ENCODE peak calls at places on chromosomes 4 and X, in five cellular contexts. One of them, this sample, is unnamed.

GRCh38 chr4:7212101-7212674 is 19.9 kb downstream of the SORCS2 start:
- DNase-seq in transverse colon: no peak
- DNase-seq in ovary: no peak
- DNase-seq in astrocyte: no peak
- DNase-seq in RWPE2: no peak
- DNase-seq in this sample: no peak

GRCh38 chr4:177554966-177555574 is 112.8 kb upstream of the AGA start:
- DNase-seq in RWPE2: no peak
- DNase-seq in astrocyte: no peak
- DNase-seq in transverse colon: peak; percentile 16
- DNase-seq in ovary: no peak
- DNase-seq in this sample: no peak

GRCh38 chr4:7823416-7823824 is 116.2 kb downstream of the AFAP1 start:
- DNase-seq in RWPE2: no peak
- DNase-seq in transverse colon: peak; percentile 47
- DNase-seq in ovary: peak; percentile 68
- DNase-seq in astrocyte: no peak
- DNase-seq in this sample: no peak

GRCh38 chr4:81919238-81919637 is 447.5 kb upstream of the RASGEF1B start:
- DNase-seq in ovary: no peak
- DNase-seq in RWPE2: no peak
- DNase-seq in transverse colon: no peak
- DNase-seq in astrocyte: no peak
- DNase-seq in this sample: no peak

GRCh38 chr4:124783847-124784246 is 71.3 kb upstream of the ANKRD50 start:
- DNase-seq in astrocyte: peak; percentile 28
- DNase-seq in transverse colon: no peak
- DNase-seq in ovary: no peak
- DNase-seq in RWPE2: no peak
- DNase-seq in this sample: no peak

GRCh38 chrX:10681167-10681566 is 60.8 kb upstream of the MID1 start:
- DNase-seq in transverse colon: no peak
- DNase-seq in astrocyte: no peak
- DNase-seq in RWPE2: no peak
- DNase-seq in ovary: no peak
- DNase-seq in this sample: no peak

GRCh38 chr4:5735463-5735862 is 24.5 kb downstream of the EVC start:
- DNase-seq in astrocyte: no peak
- DNase-seq in ovary: no peak
- DNase-seq in RWPE2: no peak
- DNase-seq in transverse colon: no peak
- DNase-seq in this sample: no peak

GRCh38 chr4:142984871-142985585 is 138.9 kb upstream of the INPP4B start:
- DNase-seq in RWPE2: no peak
- DNase-seq in ovary: no peak
- DNase-seq in astrocyte: no peak
- DNase-seq in transverse colon: no peak
- DNase-seq in this sample: no peak

GRCh38 chr4:88690355-88690754 is 7.3 kb downstream of the NAP1L5 start:
- DNase-seq in RWPE2: no peak
- DNase-seq in astrocyte: peak; percentile 49
- DNase-seq in ovary: no peak
- DNase-seq in transverse colon: no peak
- DNase-seq in this sample: no peak

GRCh38 chr4:95898226-95898625 is 58.3 kb downstream of the PDHA2 start:
- DNase-seq in RWPE2: no peak
- DNase-seq in astrocyte: no peak
- DNase-seq in transverse colon: no peak
- DNase-seq in ovary: no peak
- DNase-seq in this sample: no peak
- H3K27ac ChIP-seq in RWPE2: no peak overlapping the region
- H3K27ac ChIP-seq in astrocyte: no peak overlapping the region
- H3K27ac ChIP-seq in transverse colon: no peak overlapping the region
- H3K27ac ChIP-seq in ovary: no peak overlapping the region
- H3K27ac ChIP-seq in this sample: no peak overlapping the region

GRCh38 chr4:184849184-184849583 is 23.4 kb upstream of the ACSL1 start:
- DNase-seq in ovary: no peak
- DNase-seq in astrocyte: no peak
- DNase-seq in RWPE2: no peak
- DNase-seq in transverse colon: no peak
- DNase-seq in this sample: no peak
- H3K4me3 ChIP-seq in ovary: no peak overlapping the region
- H3K4me3 ChIP-seq in astrocyte: no peak overlapping the region
- H3K4me3 ChIP-seq in RWPE2: no peak overlapping the region
- H3K4me3 ChIP-seq in transverse colon: no peak overlapping the region
- H3K4me3 ChIP-seq in this sample: no peak overlapping the region

GRCh38 chrX:12984629-12985303 is 9.9 kb downstream of the TMSB4X start:
- DNase-seq in astrocyte: peak; percentile 91
- DNase-seq in RWPE2: peak; percentile 85
- DNase-seq in ovary: no peak
- DNase-seq in transverse colon: peak; percentile 73
- DNase-seq in this sample: no peak

GRCh38 chrX:12979630-12980015 is 4.7 kb downstream of the TMSB4X start:
- DNase-seq in ovary: no peak
- DNase-seq in transverse colon: no peak
- DNase-seq in RWPE2: no peak
- DNase-seq in astrocyte: no peak
- DNase-seq in this sample: no peak

GRCh38 chrX:12979011-12979629 is 4.2 kb downstream of the TMSB4X start:
- DNase-seq in transverse colon: no peak
- DNase-seq in astrocyte: no peak
- DNase-seq in RWPE2: no peak
- DNase-seq in ovary: no peak
- DNase-seq in this sample: no peak

GRCh38 chrX:12985336-12985735 is 10.4 kb downstream of the TMSB4X start:
- DNase-seq in astrocyte: no peak
- DNase-seq in ovary: no peak
- DNase-seq in transverse colon: no peak
- DNase-seq in RWPE2: no peak
- DNase-seq in this sample: no peak

GRCh38 chrX:12981880-12982279 is 7.0 kb downstream of the TMSB4X start:
- DNase-seq in astrocyte: no peak
- DNase-seq in RWPE2: no peak
- DNase-seq in ovary: no peak
- DNase-seq in transverse colon: no peak
- DNase-seq in this sample: no peak
- H3K27me3 ChIP-seq in astrocyte: no peaks in the 10 kb centered on the region
- H3K27me3 ChIP-seq in RWPE2: no peaks in the 10 kb centered on the region
- H3K27me3 ChIP-seq in ovary: no peaks in the 10 kb centered on the region
- H3K27me3 ChIP-seq in transverse colon: no peaks in the 10 kb centered on the region
- H3K27me3 ChIP-seq in this sample: no peaks in the 10 kb centered on the region

GRCh38 chr4:39565925-39566630 is 38.8 kb upstream of the UGDH start:
- DNase-seq in RWPE2: no peak
- DNase-seq in ovary: no peak
- DNase-seq in transverse colon: no peak
- DNase-seq in astrocyte: peak; percentile 94
- DNase-seq in this sample: no peak
- H3K27ac ChIP-seq in RWPE2: peak overlapping the region; percentile 52
- H3K27ac ChIP-seq in ovary: no peak overlapping the region
- H3K27ac ChIP-seq in transverse colon: no peak overlapping the region
- H3K27ac ChIP-seq in astrocyte: peak overlapping the region; percentile 94
- H3K27ac ChIP-seq in this sample: no peak overlapping the region

DNA sequence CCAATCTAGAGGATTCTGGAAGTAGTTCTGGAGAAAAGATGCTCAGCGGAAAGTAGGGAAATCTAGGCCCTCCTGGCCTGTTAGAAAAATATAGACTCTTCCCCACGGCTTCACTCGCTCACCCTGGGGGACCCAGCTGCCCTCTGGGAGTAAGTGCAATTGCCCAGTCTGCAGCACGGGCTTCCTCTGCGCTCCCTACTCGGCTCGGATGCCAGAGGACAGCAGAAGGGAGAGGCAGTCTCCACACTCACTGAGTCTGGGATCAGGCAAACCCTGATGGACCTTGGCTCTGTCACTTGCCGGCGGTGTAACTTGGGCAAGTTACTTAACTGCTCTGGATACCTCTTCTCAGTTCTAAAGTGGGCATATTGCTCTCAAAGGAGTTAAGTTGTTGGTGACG is 2.1 kb downstream of the SHISA3 start:
- DNase-seq in RWPE2: no peak
- DNase-seq in astrocyte: no peak
- DNase-seq in ovary: no peak
- DNase-seq in transverse colon: no peak
- DNase-seq in this sample: no peak
- H3K4me3 ChIP-seq in RWPE2: no peak overlapping the region
- H3K4me3 ChIP-seq in astrocyte: no peak overlapping the region
- H3K4me3 ChIP-seq in ovary: no peak overlapping the region
- H3K4me3 ChIP-seq in transverse colon: no peak overlapping the region
- H3K4me3 ChIP-seq in this sample: no peak overlapping the region